ENCODE peak calls at places on chromosomes 12 and 14, in ten cellular contexts. E, F, M, Q, R, X, L, O, S and B are unnamed samples.

GRCh38 chr14:53144244-53144643 is 8.9 kb downstream of the DDHD1 start:
- DNase-seq in R (no peak), X (no peak), S (no peak), M (no peak), O (peak; percentile 61), E (no peak), Q (no peak), F (no peak), L (no peak), B (no peak)

GRCh38 chr12:117685115-117685926 is 283.5 kb downstream of the KSR2 start:
- DNase-seq in S (peak; percentile 96), R (no peak), E (peak; percentile 66), Q (peak; percentile 83), L (no peak), O (no peak), F (peak; percentile 84), X (peak; percentile 68), M (no peak), B (peak; percentile 80)

GRCh38 chr14:61247935-61248334 is 33.2 kb downstream of the TMEM30B start:
- DNase-seq in S (no peak), F (no peak), M (no peak), Q (no peak), X (no peak), R (no peak), E (no peak), O (no peak), L (no peak), B (no peak)

GRCh38 chr12:69042970-69043369 is 110.0 kb upstream of the CPM start:
- DNase-seq in O (no peak), E (no peak), M (no peak), L (peak; percentile 62), Q (no peak), F (no peak), S (no peak), X (no peak), R (no peak), B (no peak)

GRCh38 chr14:65910108-65910507 is 497.6 kb downstream of the FUT8 start:
- DNase-seq in M (no peak), O (no peak), S (peak; percentile 35), E (no peak), X (no peak), F (no peak), L (no peak), R (no peak), Q (no peak), B (no peak)

GRCh38 chr14:70436867-70437266 is 15.1 kb upstream of the ADAM21 start:
- DNase-seq in M (no peak), R (no peak), S (no peak), X (no peak), Q (no peak), E (no peak), L (no peak), O (no peak), F (no peak), B (no peak)

GRCh38 chr12:43578782-43579181 is 26.8 kb upstream of the ADAMTS20 start:
- DNase-seq in X (no peak), L (no peak), Q (no peak), M (no peak), O (no peak), R (no peak), E (no peak), S (no peak), F (no peak), B (no peak)

GRCh38 chr14:21385170-21385904 is 1.5 kb upstream of the SUPT16H start:
- DNase-seq in L (no peak), X (no peak), S (no peak), R (no peak), O (no peak), M (no peak), Q (no peak), E (no peak), F (no peak), B (no peak)

GRCh38 chr14:28652782-28653181 is 113.8 kb upstream of the FOXG1 start:
- DNase-seq in E (no peak), X (no peak), L (no peak), Q (no peak), S (peak; percentile 80), M (no peak), F (no peak), O (no peak), R (no peak), B (no peak)

GRCh38 chr12:31989987-31990386 is 30.8 kb downstream of the RESF1 start:
- DNase-seq in O (no peak), F (no peak), X (no peak), S (no peak), E (no peak), M (no peak), Q (no peak), L (no peak), R (no peak), B (no peak)

GRCh38 chr12:5188413-5188930 is 144.8 kb downstream of the KCNA5 start:
- DNase-seq in X (no peak), L (no peak), M (no peak), R (no peak), Q (no peak), F (no peak), O (no peak), S (no peak), E (no peak), B (no peak)

GRCh38 chr12:32983968-32984367 is 87.4 kb upstream of the PKP2 start:
- DNase-seq in S (no peak), F (peak; percentile 5), O (no peak), Q (no peak), M (no peak), X (no peak), E (no peak), L (no peak), R (no peak), B (no peak)

DNA sequence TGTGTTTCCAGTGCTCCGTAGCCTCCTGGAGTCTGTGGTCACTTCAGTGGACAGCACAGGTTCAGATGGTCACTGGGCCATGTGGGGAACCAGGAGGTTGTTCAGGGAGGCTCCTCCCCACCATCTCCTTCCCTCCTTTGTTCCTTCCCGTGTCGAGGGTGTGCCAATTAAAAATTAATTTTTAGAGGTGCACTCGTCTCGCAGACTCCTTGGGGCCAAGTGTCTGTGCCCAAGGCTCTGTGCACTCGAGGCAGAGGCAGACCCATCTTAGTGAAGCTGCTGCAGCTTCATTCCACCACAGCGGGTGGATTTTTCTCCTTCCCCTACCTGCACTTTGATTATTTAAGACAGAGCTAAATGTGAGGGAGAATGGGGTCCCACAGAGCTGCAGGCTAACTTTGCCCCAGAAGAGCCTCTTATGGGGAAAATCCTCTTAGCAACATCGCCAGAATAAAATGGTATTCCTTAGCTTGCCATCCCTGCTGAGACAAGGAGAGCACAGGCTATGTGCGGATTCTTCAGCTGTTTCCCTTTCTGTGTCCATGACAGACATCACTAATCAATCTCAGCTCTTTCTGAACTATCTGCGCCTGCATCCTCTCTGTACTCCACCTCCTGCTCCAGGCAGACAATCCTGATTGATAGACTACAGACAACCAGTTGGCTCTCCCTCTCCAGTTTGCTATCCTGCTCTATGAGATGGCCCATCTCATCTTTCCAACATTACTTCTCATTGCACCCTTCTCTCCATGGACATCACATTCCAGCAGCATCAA is 159.5 kb downstream of the VRK1 start:
- DNase-seq in S (no peak), L (no peak), M (no peak), X (no peak), Q (no peak), O (no peak), E (no peak), R (no peak), F (no peak), B (no peak)
- TF ChIP-seq EP300 in S (no peak), L (no peak), M (no peak), X (no peak), Q (no peak), O (no peak), E (no peak), R (no peak), F (no peak), B (no peak)

DNA sequence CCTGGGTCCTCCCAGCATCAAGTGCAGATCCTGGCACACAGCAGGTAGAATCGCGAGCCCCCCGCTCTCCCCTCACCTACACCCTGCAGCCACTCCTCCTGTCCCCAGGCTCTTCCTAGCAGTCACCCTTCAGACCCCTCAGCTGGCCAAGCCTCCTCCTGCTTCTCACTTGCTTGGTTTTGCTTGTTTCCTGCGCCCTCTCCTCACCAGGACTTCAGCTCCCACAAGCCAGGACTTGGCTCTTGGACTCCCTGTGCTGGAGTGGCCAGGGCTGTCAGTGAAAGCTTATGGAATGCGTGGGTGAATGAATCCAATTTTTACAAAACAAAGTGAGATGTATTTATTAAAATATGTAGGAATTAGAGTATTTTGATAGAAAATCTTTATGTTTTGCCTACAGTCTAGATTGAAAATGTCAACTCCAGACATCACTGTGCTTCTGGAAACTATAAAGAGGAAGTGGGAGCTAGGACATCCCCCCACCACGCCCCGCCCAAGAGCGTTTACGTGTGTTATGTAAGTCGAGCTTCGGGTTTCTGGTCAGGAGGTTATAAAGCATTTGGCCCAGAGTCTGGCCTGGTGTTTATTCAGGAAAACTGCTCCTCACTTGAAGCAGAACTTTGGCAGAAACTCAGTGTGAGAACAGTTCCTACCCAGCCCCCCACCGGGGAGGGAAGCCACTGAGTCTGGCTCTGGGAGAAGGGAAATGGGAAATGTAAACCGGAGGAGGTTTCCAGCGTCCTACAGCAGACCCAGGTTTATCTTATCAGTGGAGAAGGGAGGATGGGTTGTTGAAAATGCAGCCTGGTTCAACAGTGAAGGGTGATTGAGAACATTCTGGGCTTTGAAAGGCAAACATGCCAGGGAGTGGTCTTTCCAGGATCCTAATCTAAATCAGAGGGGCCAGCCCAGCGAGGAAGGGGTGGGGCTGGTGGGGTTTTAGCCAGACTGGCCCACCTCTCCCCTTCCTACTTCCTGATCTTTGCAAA is 8.8 kb downstream of the ALDH2 start:
- DNase-seq in Q (peak; percentile 88), F (peak; percentile 66), R (peak; percentile 79), S (peak; percentile 82), X (peak; percentile 81), E (peak; percentile 90), O (peak; percentile 70), L (peak; percentile 94), M (peak; percentile 91), B (peak; percentile 95)
- TF ChIP-seq EP300 in Q (no peak), F (peak; percentile 9), R (no peak), S (no peak), X (no peak), E (no peak), O (peak; percentile 53), L (no peak), M (no peak), B (peak; percentile 64)

GRCh38 chr12:103705098-103705497 is 118.0 kb downstream of the STAB2 start:
- DNase-seq in S (no peak), X (no peak), O (no peak), E (no peak), L (no peak), Q (no peak), R (no peak), M (no peak), F (no peak), B (no peak)

GRCh38 chr12:103705927-103706326 is 118.9 kb downstream of the STAB2 start:
- DNase-seq in Q (no peak), X (no peak), F (peak; percentile 15), L (no peak), S (peak; percentile 55), R (no peak), M (no peak), O (no peak), E (no peak), B (no peak)
- TF ChIP-seq EP300 in Q (no peak), X (no peak), F (no peak), L (no peak), S (no peak), R (no peak), M (no peak), O (no peak), E (no peak), B (no peak)

GRCh38 chr12:110869803-110870202 is 23.0 kb downstream of the CCDC63 start:
- DNase-seq in O (no peak), M (no peak), E (no peak), S (no peak), X (no peak), Q (no peak), L (no peak), R (no peak), F (no peak), B (no peak)
- TF ChIP-seq EP300 in O (no peak), M (no peak), E (no peak), S (no peak), X (no peak), Q (no peak), L (no peak), R (no peak), F (no peak), B (no peak)